ENCODE peak calls at places on chromosome 12, in eight cellular contexts. N is cardiac fibroblast; Q is LoVo; P is AG08396; M is NCI-H510A; D is hippocampal formation; G is epithelial cell of proximal tubule; E is stimulated activated CD4-positive, alpha-beta T cell treated with anti-CD3 and anti-CD28 coated beads, Interleukin-2, amount 100 ng/mL, for 48 hours. R is an unnamed sample.
A peak's percentile ranks its signal among the peaks of the same experiment; 100 is the strongest.

GRCh38 chr12:130608132-130608531 is 108.0 kb downstream of the RIMBP2 start:
- DNase-seq in N (no peak), Q (no peak), P (no peak), M (no peak), D (no peak), G (no peak), E (no peak), R (no peak)

GRCh38 chr12:95633671-95634465 is 82.6 kb upstream of the USP44 start:
- DNase-seq in N (no peak), Q (no peak), P (no peak), M (no peak), D (no peak), G (no peak), E (no peak), R (peak; percentile 59)

GRCh38 chr12:53543539-53543938 is 36.3 kb upstream of the NPFF start:
- DNase-seq in N (peak; percentile 85), Q (peak; percentile 53), P (peak; percentile 65), M (peak; percentile 30), D (peak; percentile 60), G (no peak), E (peak; percentile 36), R (peak; percentile 58)

GRCh38 chr12:111785651-111786050 is 18.9 kb downstream of the ALDH2 start:
- DNase-seq in N (peak; percentile 82), Q (no peak), P (no peak), M (no peak), D (no peak), G (no peak), E (no peak), R (no peak)

GRCh38 chr12:92369061-92369460 is 223.4 kb upstream of the BTG1 start:
- DNase-seq in N (no peak), Q (no peak), P (no peak), M (no peak), D (no peak), G (no peak), E (no peak), R (no peak)

GRCh38 chr12:64566882-64567517 is 43.3 kb upstream of the RASSF3 start:
- DNase-seq in N (no peak), Q (no peak), P (no peak), M (no peak), D (no peak), G (no peak), E (no peak), R (no peak)

GRCh38 chr12:45415393-45415817 is 199.5 kb downstream of the ANO6 start:
- DNase-seq in N (peak; percentile 99), Q (peak; percentile 46), P (peak; percentile 87), M (no peak), D (no peak), G (peak; percentile 99), E (peak; percentile 2), R (peak; percentile 70)

GRCh38 chr12:22374499-22374898 is 40.0 kb upstream of the ST8SIA1 start:
- DNase-seq in N (no peak), Q (no peak), P (no peak), M (no peak), D (no peak), G (no peak), E (no peak), R (no peak)

GRCh38 chr12:116145451-116145850 is 132.0 kb downstream of the MED13L start:
- DNase-seq in N (no peak), Q (no peak), P (no peak), M (no peak), D (no peak), G (no peak), E (no peak), R (no peak)

GRCh38 chr12:13941258-13942249 is 39.8 kb downstream of the GRIN2B start:
- DNase-seq in N (peak; percentile 59), Q (peak; percentile 93), P (peak; percentile 13), M (no peak), D (no peak), G (peak; percentile 96), E (peak; percentile 1), R (peak; percentile 58)

GRCh38 chr12:98698603-98699463 is 53.7 kb downstream of the APAF1 start:
- DNase-seq in N (peak; percentile 79), Q (peak; percentile 67), P (peak; percentile 61), M (peak; percentile 31), D (peak; percentile 71), G (peak; percentile 18), E (peak; percentile 36), R (peak; percentile 72)

GRCh38 chr12:89084751-89085150 is 267.6 kb downstream of the DUSP6 start:
- DNase-seq in N (peak; percentile 72), Q (no peak), P (no peak), M (no peak), D (no peak), G (no peak), E (no peak), R (no peak)

GRCh38 chr12:117680311-117680710 is 288.5 kb downstream of the KSR2 start:
- DNase-seq in N (no peak), Q (no peak), P (no peak), M (no peak), D (no peak), G (no peak), E (no peak), R (no peak)

R was measured in right lobe of liver.